ENCODE peak calls at places on chromosomes 6 and 20, in six cellular contexts. L, F, V, R, T and Q are unnamed samples. For H3K36me3, the result is how much of the 10 kb centered on the place peaks cover.

GRCh38 chr6:15442467-15442866 is 196.6 kb downstream of the JARID2 start:
- DNase-seq in L (no peak), F (no peak), V (no peak), R (no peak), T (no peak), Q (no peak)

GRCh38 chr6:135904666-135905065 is 53.2 kb downstream of the PDE7B start:
- DNase-seq in L (no peak), F (no peak), V (no peak), R (no peak), T (no peak), Q (no peak)

GRCh38 chr20:3919352-3919751 is 30.2 kb downstream of the PANK2 start:
- DNase-seq in L (no peak), F (no peak), V (no peak), R (no peak), T (no peak), Q (no peak)

GRCh38 chr6:148550569-148550968 is 196.3 kb upstream of the UST start:
- DNase-seq in L (no peak), F (no peak), V (no peak), R (no peak), T (no peak), Q (no peak)

GRCh38 chr6:156185113-156185512 is 592.1 kb upstream of the ARID1B start:
- DNase-seq in L (no peak), F (no peak), V (no peak), R (no peak), T (no peak), Q (no peak)

GRCh38 chr20:62804632-62805364 is at the start of gene OGFR:
- DNase-seq in L (peak), F (peak), V (peak), R (no peak), T (no peak), Q (no peak)

GRCh38 chr6:40330301-40330721 is 256.9 kb downstream of the LRFN2 start:
- DNase-seq in L (no peak), F (no peak), V (no peak), R (no peak), T (no peak), Q (peak)

GRCh38 chr6:17233531-17233930 is 47.6 kb upstream of the RBM24 start:
- DNase-seq in L (no peak), F (no peak), V (no peak), R (no peak), T (no peak), Q (no peak)

GRCh38 chr6:133466666-133467065 is 225.5 kb downstream of the EYA4 start:
- DNase-seq in L (no peak), F (no peak), V (no peak), R (no peak), T (no peak), Q (no peak)

GRCh38 chr6:80437186-80437585 is 330.7 kb downstream of the BCKDHB start:
- DNase-seq in L (no peak), F (no peak), V (no peak), R (no peak), T (no peak), Q (no peak)

GRCh38 chr20:44642203-44643153 is 9.0 kb downstream of the ADA start:
- DNase-seq in L (peak), F (peak), V (no peak), R (no peak), T (peak), Q (no peak)

GRCh38 chr20:36483919-36484808 is 57.2 kb upstream of the MYL9 start:
- DNase-seq in L (no peak), F (no peak), V (no peak), R (no peak), T (no peak), Q (no peak)

GRCh38 chr6:53703047-53703446 is 37.5 kb upstream of the KLHL31 start:
- DNase-seq in L (no peak), F (no peak), V (no peak), R (no peak), T (no peak), Q (no peak)

GRCh38 chr20:63952769-63953168 is 3.4 kb downstream of the UCKL1 start:
- DNase-seq in L (no peak), F (no peak), V (no peak), R (no peak), T (no peak), Q (no peak)
- H3K27ac ChIP-seq in L (no peak), F (peak), V (no peak), R (no peak), T (no peak), Q (no peak)

GRCh38 chr6:32168807-32169206 is 4.4 kb downstream of the EGFL8 start:
- DNase-seq in L (no peak), F (no peak), V (no peak), R (no peak), T (no peak), Q (no peak)
- H3K36me3 ChIP-seq in L (under half), F (half or more), V (half or more), R (under half), T (under half), Q (under half)

DNA sequence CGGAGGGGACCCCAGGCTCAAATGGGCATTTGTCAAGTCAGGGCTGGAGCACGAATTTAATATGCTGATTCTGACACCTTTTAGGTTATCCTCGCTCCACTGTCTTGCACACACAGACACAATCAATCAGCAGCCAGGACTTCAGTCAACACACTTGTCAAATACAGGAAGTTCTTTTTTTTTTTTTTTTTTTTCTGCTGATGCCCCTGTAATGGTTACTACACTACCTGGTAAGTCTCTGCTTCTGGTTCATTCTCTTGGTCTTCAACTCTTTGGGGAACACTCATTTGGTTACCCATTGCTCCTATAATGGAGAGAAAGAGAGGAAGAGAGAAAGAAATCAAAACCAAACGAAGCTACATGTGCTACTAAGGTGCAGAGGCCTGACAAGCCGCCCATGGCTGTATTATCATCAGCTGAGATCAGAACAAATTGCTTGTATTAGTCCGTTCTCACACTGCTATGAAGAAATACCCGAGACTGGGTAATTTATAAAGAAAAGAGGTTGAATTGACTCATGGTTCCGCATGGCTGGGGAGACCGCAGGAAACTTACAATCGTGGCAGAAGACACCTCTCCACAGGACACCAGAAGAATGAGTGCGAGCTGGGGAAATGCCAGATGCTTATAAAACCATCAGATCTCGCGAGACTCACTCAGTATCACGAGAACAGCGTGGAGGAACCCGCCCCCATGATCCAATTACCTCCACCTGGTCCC is 11.8 kb downstream of the BCAS1 start:
- DNase-seq in L (no peak), F (no peak), V (no peak), R (no peak), T (no peak), Q (no peak)
- H3K27ac ChIP-seq in L (no peak), F (no peak), V (no peak), R (no peak), T (no peak), Q (no peak)

GRCh38 chr6:42938987-42939809 is 9.9 kb downstream of the CNPY3 start:
- DNase-seq in L (no peak), F (no peak), V (no peak), R (no peak), T (no peak), Q (no peak)
- H3K36me3 ChIP-seq in L (under half), F (half or more), V (half or more), R (under half), T (under half), Q (under half)

GRCh38 chr6:38133932-38134703 is 314.6 kb downstream of the ZFAND3 start:
- DNase-seq in L (no peak), F (no peak), V (no peak), R (no peak), T (no peak), Q (no peak)
- H3K27ac ChIP-seq in L (peak), F (no peak), V (no peak), R (no peak), T (no peak), Q (no peak)

DNA sequence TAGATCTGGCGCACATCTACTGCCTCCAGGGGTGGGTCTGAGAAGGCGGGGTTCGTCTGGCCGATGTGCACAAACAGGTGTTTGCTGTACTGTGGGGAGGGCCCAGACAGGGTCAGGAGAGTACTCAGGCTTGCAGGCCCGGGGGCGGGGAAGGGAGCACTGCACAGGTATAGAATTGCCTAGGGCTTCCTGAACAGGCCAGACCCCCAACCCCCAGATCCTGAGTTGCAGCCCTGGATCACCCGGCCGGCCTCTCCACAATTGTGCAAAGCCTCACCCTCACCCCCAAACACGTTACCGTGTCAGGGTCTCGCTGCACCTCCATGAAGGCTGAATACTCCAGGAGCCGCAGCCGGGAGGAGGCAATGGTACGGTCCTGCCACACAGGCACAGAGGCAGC is 7.8 kb downstream of the RPL10A start:
- DNase-seq in L (no peak), F (no peak), V (no peak), R (no peak), T (no peak), Q (no peak)
- H3K36me3 ChIP-seq in L (under half), F (half or more), V (under half), R (under half), T (under half), Q (under half)

GRCh38 chr6:42268835-42269204 is 51.2 kb upstream of the MRPS10 start:
- DNase-seq in L (no peak), F (no peak), V (no peak), R (no peak), T (no peak), Q (no peak)

GRCh38 chr6:42269553-42269952 is 51.9 kb upstream of the MRPS10 start:
- DNase-seq in L (no peak), F (no peak), V (peak), R (no peak), T (no peak), Q (no peak)

GRCh38 chr6:42268016-42268834 is 50.6 kb upstream of the MRPS10 start:
- DNase-seq in L (no peak), F (no peak), V (no peak), R (no peak), T (no peak), Q (no peak)

GRCh38 chr6:42271834-42272805 is 54.5 kb upstream of the MRPS10 start:
- DNase-seq in L (no peak), F (no peak), V (no peak), R (no peak), T (no peak), Q (no peak)

GRCh38 chr6:42269974-42270510 is 52.4 kb upstream of the MRPS10 start:
- DNase-seq in L (no peak), F (no peak), V (no peak), R (no peak), T (no peak), Q (no peak)
- H3K27ac ChIP-seq in L (no peak), F (no peak), V (no peak), R (no peak), T (no peak), Q (no peak)

GRCh38 chr20:41169184-41169690 is 31.9 kb downstream of the PLCG1 start:
- DNase-seq in L (no peak), F (no peak), V (no peak), R (no peak), T (no peak), Q (no peak)

GRCh38 chr20:41166201-41167117 is 29.1 kb downstream of the PLCG1 start:
- DNase-seq in L (no peak), F (no peak), V (no peak), R (no peak), T (no peak), Q (no peak)

GRCh38 chr20:41168281-41169183 is 31.2 kb downstream of the PLCG1 start:
- DNase-seq in L (no peak), F (no peak), V (no peak), R (no peak), T (no peak), Q (no peak)

GRCh38 chr20:41167118-41167470 is 29.8 kb downstream of the PLCG1 start:
- DNase-seq in L (no peak), F (no peak), V (no peak), R (no peak), T (no peak), Q (no peak)

DNA sequence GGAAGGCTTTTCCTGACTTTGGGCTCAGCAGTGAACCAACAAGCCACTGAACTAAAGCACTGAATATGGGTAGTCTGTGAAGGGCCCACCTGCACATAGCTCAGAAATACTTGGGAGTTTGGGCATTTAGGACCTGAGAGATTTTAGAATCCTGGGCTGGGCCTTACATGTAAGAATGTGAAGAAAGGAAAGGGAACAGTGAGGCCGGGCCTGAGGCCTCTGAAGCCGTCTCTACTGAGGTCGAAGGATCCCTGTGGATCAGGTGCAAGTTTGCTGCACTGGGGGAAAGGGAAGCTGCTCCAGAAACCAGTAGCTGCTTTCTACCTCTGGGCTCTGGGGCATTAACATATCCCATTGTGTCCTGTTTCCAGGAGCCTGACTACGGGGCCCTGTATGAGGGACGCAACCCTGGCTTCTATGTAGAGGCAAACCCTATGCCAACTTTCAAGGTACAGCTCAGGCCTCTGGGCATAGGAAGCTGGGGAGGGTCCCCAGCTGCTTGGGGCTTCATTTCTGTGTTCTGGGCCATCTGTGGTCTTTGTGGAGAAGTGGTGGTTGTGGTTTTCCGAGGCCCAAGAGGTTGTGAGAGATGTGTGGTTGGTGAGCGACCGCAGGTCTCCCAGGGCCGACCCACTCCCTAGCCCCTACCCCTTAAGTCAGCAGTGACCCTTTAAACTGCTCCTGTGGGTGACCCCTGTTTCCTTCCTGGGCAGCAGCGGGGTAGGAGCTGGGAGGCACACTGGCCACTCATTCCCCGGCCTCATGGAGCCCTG is 30.3 kb downstream of the PLCG1 start:
- DNase-seq in L (no peak), F (no peak), V (no peak), R (no peak), T (no peak), Q (no peak)
- H3K36me3 ChIP-seq in L (half or more), F (half or more), V (half or more), R (under half), T (under half), Q (half or more)

DNA sequence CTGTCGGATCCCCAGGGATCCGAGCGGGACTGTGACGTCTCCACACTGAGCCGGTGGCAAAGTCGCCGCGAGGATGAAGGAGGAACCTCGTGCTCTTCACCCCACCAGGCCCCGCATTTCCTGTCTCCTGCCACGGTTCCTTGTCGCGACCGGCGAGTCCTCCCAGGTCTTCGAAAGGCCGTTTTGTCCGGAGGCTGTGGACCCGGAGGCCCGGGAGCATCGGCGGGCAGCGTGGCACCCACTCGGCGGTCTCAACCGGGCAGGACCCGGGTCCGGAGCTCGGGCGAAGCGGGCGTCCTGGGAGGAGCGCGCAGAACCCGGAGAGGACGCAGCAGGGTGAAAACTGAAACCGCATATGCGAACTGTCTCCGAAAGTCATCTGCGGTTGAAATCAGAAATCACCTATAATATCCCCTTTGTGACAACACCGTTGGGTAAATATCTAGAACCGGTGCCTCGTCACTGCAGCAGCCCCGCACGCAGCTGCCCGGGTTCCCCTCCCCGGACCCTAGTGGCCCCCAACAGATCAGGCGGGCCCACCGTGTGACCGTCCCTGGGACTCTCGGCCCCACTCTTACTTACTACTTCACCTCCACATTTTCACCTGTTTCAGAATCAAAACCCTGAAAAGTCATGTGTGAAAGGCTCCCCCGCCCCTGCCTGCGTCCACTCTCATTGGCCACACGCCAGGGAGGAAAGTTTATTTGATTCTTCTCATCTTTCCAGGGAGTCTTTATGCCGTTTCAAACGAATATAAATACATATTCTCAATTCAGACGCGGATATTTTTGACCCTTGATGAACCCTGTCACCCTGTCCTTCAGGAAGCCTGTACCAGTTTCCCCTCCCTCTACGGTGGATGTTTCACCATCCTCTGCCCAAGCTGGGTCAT is 3.0 kb upstream of the ULBP2 start:
- DNase-seq in L (no peak), F (no peak), V (no peak), R (no peak), T (no peak), Q (no peak)
- H3K27ac ChIP-seq in L (no peak), F (no peak), V (no peak), R (no peak), T (no peak), Q (no peak)